ENCODE peak calls at places on chromosomes 5 and 9, in nine cellular contexts. T is fibroblast of pulmonary artery; Y is brain microvascular endothelial cell; L is A549; H is cardiac fibroblast; N is activated CD8-positive, alpha-beta T cell treated with anti-CD3 and anti-CD28 coated beads for 36 hours; W is tibial artery; B is H9; I is fibroblast of villous mesenchyme. M is an unnamed sample.
A peak's percentile ranks its signal among the peaks of the same experiment; 100 is the strongest.

GRCh38 chr9:23483566-23483965 is 342.5 kb downstream of the ELAVL2 start:
- DNase-seq in L (no peak), N (no peak), W (no peak), H (no peak), Y (no peak), I (no peak), T (no peak), B (no peak), M (no peak)

GRCh38 chr5:93279292-93279974 is 301.6 kb downstream of the NR2F1-AS1 start:
- DNase-seq in H (no peak), L (no peak), W (no peak), T (no peak), I (peak; percentile 42), B (no peak), Y (no peak), N (no peak), M (peak; percentile 17)

GRCh38 chr9:129885018-129885669 is 49.9 kb downstream of the USP20 start:
- DNase-seq in B (peak; percentile 61), H (no peak), N (peak; percentile 57), Y (no peak), W (no peak), T (no peak), L (no peak), I (no peak), M (no peak)

GRCh38 chr9:2337131-2337530 is 284.5 kb upstream of the VLDLR start:
- DNase-seq in T (no peak), L (no peak), H (no peak), B (no peak), N (no peak), W (no peak), I (no peak), Y (no peak), M (no peak)

GRCh38 chr5:163033656-163034055 is 403.7 kb upstream of the CCNG1 start:
- DNase-seq in H (no peak), T (no peak), W (no peak), Y (no peak), N (no peak), B (no peak), L (no peak), I (no peak), M (no peak)

GRCh38 chr9:92176068-92176799 is 61.0 kb upstream of the SPTLC1 start:
- DNase-seq in T (peak; percentile 17), W (no peak), I (peak; percentile 11), B (no peak), Y (no peak), H (peak; percentile 8), N (no peak), L (peak; percentile 17), M (no peak)

GRCh38 chr9:136847065-136847826 is 2.0 kb upstream of the PHPT1 start:
- DNase-seq in W (no peak), N (no peak), T (peak; percentile 63), L (peak; percentile 85), B (peak; percentile 93), I (peak; percentile 79), H (peak; percentile 77), Y (peak; percentile 19), M (no peak)

GRCh38 chr5:58200451-58200850 is 259.4 kb downstream of the PLK2 start:
- DNase-seq in H (no peak), B (no peak), I (peak; percentile 31), W (no peak), Y (no peak), N (no peak), T (no peak), L (no peak), M (no peak)

DNA sequence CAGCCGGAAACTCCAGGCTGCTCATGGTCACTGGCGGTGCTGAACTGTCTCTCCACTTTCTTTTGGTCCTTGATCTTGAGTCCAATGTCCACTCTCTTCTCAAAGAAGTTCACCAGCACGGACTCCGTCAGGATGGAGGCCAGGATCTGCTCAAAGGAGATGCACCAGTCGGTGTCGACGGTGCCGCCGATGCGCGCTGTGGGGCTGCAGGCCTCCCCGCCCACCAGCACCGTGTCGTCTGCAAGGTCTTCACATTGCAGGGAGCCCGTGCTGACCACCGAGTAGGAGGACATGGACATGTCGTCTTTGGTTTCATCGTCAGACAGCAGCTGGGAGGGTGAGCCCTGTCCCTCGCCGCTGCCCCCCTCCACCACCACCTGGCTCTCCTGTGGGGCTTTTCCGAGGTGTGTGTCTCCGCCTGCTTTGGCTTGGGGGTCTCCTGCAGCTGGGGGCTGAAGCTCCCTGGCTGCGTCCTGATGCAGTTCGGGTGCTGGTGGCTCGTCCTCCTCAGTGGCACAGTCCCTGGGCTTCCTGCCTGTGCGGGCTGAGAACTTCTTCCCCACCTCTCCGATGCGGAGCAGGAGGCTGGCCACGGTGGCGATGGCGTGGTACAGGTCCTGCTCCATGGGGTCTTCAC is 5.0 kb upstream of the MRNIP start:
- DNase-seq in H (no peak), N (no peak), L (no peak), I (no peak), T (no peak), B (no peak), Y (no peak), W (no peak), M (no peak)
- TF ChIP-seq CTCF in H (no peak), N (no peak), L (no peak), I (no peak), T (no peak), B (no peak), Y (no peak), W (no peak), M (no peak)

GRCh38 chr5:178899289-178899688 is 3.6 kb downstream of the ZFP2 start:
- DNase-seq in B (no peak), I (no peak), H (no peak), N (no peak), W (no peak), T (no peak), L (no peak), Y (no peak), M (no peak)

DNA sequence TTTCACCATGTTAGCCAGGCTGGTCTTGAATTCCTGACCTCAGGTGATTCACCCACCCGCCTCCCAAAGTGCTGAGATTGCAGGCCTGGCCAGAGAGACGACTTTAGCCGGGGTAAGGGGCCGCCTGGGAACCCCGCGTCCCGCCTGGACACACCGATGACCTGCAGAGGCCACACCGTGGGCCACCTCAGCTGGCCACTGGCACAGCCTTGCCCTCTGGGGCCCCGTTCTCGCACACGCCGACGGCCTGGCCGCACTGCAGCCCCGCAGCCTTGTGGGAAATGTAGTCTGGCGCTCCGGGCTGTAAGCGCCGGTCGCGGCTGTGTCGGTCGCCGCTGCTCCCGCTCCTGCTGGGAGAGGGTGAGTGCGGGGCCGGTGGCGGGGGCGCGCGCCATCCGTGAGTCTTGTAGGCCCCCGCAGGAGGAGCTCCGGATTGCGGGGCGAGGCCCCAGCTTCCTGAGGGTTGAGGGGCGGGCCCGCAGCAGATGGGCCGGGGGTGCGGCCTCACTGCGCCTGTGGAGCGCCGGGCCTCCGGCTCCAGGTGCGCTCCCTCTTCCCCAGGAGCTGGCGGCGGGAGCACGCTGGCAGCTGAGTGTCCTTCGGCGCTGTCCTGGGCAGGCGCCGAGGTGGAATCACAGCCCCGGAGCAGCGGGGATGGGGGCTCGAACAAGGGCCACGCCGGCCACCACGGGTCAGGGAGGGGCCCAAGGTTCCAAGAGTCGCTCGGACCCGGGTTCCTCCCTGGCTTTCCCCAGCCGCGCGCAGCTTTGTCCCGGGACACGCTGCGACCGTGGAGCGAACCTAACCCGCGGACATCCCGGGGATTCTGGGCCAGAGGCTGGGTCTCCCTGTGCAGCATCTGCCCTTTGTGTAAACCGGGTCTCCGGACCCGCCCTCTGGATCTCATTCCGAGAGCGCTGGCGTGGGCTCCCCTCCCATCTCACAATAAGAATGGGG is at the start of gene ZFP2:
- DNase-seq in H (peak; percentile 59), Y (peak; percentile 46), T (peak; percentile 54), I (peak; percentile 54), W (peak; percentile 70), L (peak; percentile 48), B (peak; percentile 86), N (peak; percentile 42), M (no peak)
- TF ChIP-seq CTCF in H (no peak), Y (no peak), T (no peak), I (no peak), W (no peak), L (no peak), B (no peak), N (no peak), M (no peak)

DNA sequence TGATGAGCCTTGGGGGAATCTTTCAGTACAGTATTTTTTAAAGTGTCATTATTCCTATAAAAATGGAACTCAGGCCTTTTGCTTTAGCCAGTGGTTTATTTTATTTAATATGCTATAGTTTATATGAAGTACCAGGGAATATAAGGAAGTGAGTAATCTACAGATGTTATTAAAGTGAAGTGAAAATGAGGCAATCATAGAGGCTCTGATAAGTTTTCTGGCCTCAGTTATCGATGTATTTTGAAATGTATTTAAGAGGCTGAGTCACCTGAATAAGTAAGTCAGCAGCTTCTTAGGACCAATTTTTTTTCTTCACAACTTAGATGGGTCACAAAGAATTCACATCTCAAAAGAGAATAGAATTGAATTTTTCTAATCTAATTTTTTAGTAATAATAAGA is 829.0 kb downstream of the DNAH5 start:
- DNase-seq in I (no peak), H (no peak), B (no peak), Y (no peak), W (no peak), T (no peak), N (no peak), L (no peak), M (no peak)
- TF ChIP-seq CTCF in I (no peak), H (no peak), B (no peak), Y (no peak), W (no peak), T (no peak), N (no peak), L (no peak), M (no peak)

GRCh38 chr9:36632892-36633291 is 60.2 kb downstream of the MELK start:
- DNase-seq in L (peak; percentile 36), Y (peak; percentile 3), T (peak; percentile 67), N (no peak), W (no peak), B (no peak), H (peak; percentile 66), I (peak; percentile 45), M (peak; percentile 23)
- TF ChIP-seq CTCF in L (peak; percentile 67), Y (peak; percentile 36), T (peak; percentile 62), N (peak; percentile 62), W (peak; percentile 21), B (peak; percentile 69), H (peak; percentile 49), I (peak; percentile 66), M (peak; percentile 84)

GRCh38 chr5:172370648-172371248 is 83.6 kb downstream of the SH3PXD2B start:
- DNase-seq in H (peak; percentile 67), L (peak; percentile 69), W (no peak), Y (peak; percentile 69), B (no peak), N (peak; percentile 77), T (peak; percentile 77), I (peak; percentile 72), M (peak; percentile 52)
- TF ChIP-seq CTCF in H (peak; percentile 82), L (peak; percentile 44), W (peak; percentile 62), Y (peak; percentile 68), B (peak; percentile 77), N (peak; percentile 81), T (peak; percentile 73), I (peak; percentile 80), M (peak; percentile 92)

M was measured in HFFc6.